ENCODE peak calls at places on chromosomes 12 and 14, in nine cellular contexts. I, Z, C, L, N, M, E, X and Y are unnamed samples. For H3K9me3 and H3K27me3, the result is how much of the 10 kb centered on the place peaks cover.

GRCh38 chr12:32545413-32545970 is 133.6 kb upstream of the DNM1L start:
- DNase-seq in N (no peak), L (no peak), E (no peak), C (no peak), I (no peak), Z (no peak), M (no peak), X (peak), Y (no peak)

GRCh38 chr12:2719405-2719804 is 75.4 kb upstream of the FKBP4 start:
- DNase-seq in L (no peak), N (no peak), M (no peak), X (no peak), I (no peak), C (no peak), E (no peak), Z (no peak), Y (no peak)

GRCh38 chr14:92586001-92586947 is 72.7 kb downstream of the RIN3 start:
- DNase-seq in X (peak), E (no peak), M (no peak), I (no peak), C (no peak), Z (no peak), L (no peak), N (no peak), Y (no peak)

GRCh38 chr12:62660763-62661162 is 194.1 kb downstream of the MON2 start:
- DNase-seq in Z (no peak), X (peak), M (no peak), N (no peak), L (no peak), I (no peak), C (no peak), E (no peak), Y (no peak)

GRCh38 chr12:1479645-1480044 is 114.7 kb downstream of the FBXL14 start:
- DNase-seq in Z (no peak), N (no peak), C (no peak), I (no peak), L (no peak), E (no peak), M (no peak), X (no peak), Y (no peak)

GRCh38 chr12:5376591-5377207 is 55.2 kb upstream of the NTF3 start:
- DNase-seq in I (peak), C (no peak), X (no peak), L (no peak), Z (peak), M (no peak), E (no peak), N (no peak), Y (no peak)

GRCh38 chr12:66947119-66947518 is 268.2 kb upstream of the GRIP1 start:
- DNase-seq in M (no peak), C (no peak), L (no peak), I (no peak), X (no peak), Z (no peak), N (no peak), E (no peak), Y (no peak)

GRCh38 chr14:67539116-67539515 is 6.0 kb downstream of the PLEKHH1 start:
- DNase-seq in I (no peak), C (no peak), M (no peak), E (no peak), N (no peak), Z (no peak), X (no peak), L (no peak), Y (no peak)

GRCh38 chr12:52947738-52948423 is 1.0 kb upstream of the KRT18 start:
- DNase-seq in C (no peak), N (no peak), I (no peak), L (no peak), E (no peak), M (no peak), X (no peak), Z (no peak), Y (no peak)

GRCh38 chr12:59069481-59069880 is 149.2 kb upstream of the LRIG3 start:
- DNase-seq in M (no peak), C (no peak), Z (no peak), N (no peak), I (no peak), E (no peak), L (no peak), X (peak), Y (no peak)

GRCh38 chr14:54493293-54493692 is 4.5 kb upstream of the GMFB start:
- DNase-seq in I (no peak), E (no peak), N (peak), Z (peak), L (no peak), X (no peak), M (no peak), C (no peak), Y (no peak)

GRCh38 chr12:128365032-128365431 is 98.1 kb downstream of the TMEM132C start:
- DNase-seq in N (no peak), I (no peak), Z (no peak), M (no peak), X (no peak), L (no peak), C (no peak), E (no peak), Y (no peak)

DNA sequence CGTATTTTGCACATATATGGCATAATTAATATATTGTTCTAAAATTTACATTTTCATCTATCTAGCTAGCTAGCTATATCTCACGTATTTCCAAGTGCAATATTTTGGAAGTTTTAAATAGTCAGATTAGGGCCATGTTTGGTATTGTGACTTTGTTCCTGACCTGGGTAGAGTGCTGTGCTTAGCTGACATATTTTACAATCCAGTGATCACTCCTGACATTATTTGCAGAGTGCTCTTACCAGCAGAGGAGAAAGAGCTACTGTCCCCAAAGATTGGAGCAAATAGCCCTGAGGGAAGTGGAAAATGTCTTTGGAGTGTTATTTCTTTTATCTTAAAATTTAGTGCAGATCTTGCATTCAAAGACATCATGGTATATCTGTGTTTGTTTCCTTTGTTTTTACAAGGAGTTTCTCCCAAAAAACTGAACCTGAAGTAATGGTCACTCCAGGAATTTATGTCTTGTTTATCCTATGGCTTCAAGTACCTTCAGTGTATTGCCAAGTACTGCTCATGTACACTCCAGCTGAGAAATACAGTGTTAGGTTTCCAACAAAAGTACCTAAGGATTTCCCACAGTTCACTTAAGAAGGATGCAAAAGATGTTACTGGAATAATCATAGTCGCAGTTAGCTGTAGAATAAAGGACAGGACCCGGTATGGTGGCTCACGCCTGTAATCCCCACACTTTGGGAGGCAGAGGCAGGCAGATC is 49.4 kb upstream of the PSMA6 start:
- DNase-seq in E (no peak), I (no peak), Z (no peak), X (no peak), N (no peak), L (no peak), C (no peak), M (no peak), Y (no peak)
- TF ChIP-seq POLR2A in E (no peak), I (no peak), Z (no peak), X (no peak), N (no peak), L (no peak), C (no peak), M (no peak), Y (no peak)

GRCh38 chr14:104344815-104345214 is 206.4 kb downstream of the KIF26A start:
- DNase-seq in E (no peak), I (no peak), N (no peak), L (peak), C (no peak), M (no peak), X (no peak), Z (no peak), Y (no peak)
- H3K9me3 ChIP-seq in E (under half), I (under half), N (under half), L (under half), C (under half), M (under half), X (under half), Z (under half), Y (under half)

GRCh38 chr12:57214398-57214781 is 2.2 kb upstream of the NXPH4 start:
- DNase-seq in L (no peak), I (no peak), N (peak), M (peak), E (no peak), C (no peak), X (peak), Z (peak), Y (no peak)

GRCh38 chr12:57215065-57215464 is 1.5 kb upstream of the NXPH4 start:
- DNase-seq in N (no peak), M (no peak), C (no peak), I (no peak), Z (no peak), E (no peak), L (no peak), X (no peak), Y (no peak)

GRCh38 chr12:57215668-57216013 is 953 bp upstream of the NXPH4 start:
- DNase-seq in L (no peak), Z (no peak), E (no peak), I (no peak), M (no peak), X (no peak), N (no peak), C (no peak), Y (no peak)

GRCh38 chr12:57216931-57217871 is 607 bp downstream of the NXPH4 start:
- DNase-seq in N (no peak), E (no peak), Z (no peak), C (no peak), I (no peak), M (no peak), X (no peak), L (no peak), Y (no peak)

GRCh38 chr12:57216014-57216891 is at the start of gene NXPH4:
- DNase-seq in Z (peak), C (no peak), N (peak), I (no peak), M (peak), L (no peak), X (no peak), E (no peak), Y (no peak)
- H3K27me3 ChIP-seq in Z (half or more), C (under half), N (under half), I (half or more), M (half or more), L (half or more), X (half or more), E (half or more), Y (under half)

GRCh38 chr12:49110191-49111155 is at the start of gene LMBR1L:
- DNase-seq in L (peak), C (peak), Z (peak), X (peak), N (peak), E (peak), M (peak), I (peak), Y (peak)
- TF ChIP-seq POLR2A in L (peak), C (peak), Z (peak), X (peak), N (peak), E (peak), M (peak), I (peak), Y (peak)

GRCh38 chr12:127245009-127245408 is 1022.0 kb upstream of the TMEM132C start:
- DNase-seq in M (no peak), I (no peak), E (no peak), C (no peak), Z (no peak), N (no peak), L (no peak), X (no peak), Y (no peak)
- H3K9me3 ChIP-seq in M (under half), I (under half), E (under half), C (under half), Z (under half), N (under half), L (under half), X (under half), Y (under half)

DNA sequence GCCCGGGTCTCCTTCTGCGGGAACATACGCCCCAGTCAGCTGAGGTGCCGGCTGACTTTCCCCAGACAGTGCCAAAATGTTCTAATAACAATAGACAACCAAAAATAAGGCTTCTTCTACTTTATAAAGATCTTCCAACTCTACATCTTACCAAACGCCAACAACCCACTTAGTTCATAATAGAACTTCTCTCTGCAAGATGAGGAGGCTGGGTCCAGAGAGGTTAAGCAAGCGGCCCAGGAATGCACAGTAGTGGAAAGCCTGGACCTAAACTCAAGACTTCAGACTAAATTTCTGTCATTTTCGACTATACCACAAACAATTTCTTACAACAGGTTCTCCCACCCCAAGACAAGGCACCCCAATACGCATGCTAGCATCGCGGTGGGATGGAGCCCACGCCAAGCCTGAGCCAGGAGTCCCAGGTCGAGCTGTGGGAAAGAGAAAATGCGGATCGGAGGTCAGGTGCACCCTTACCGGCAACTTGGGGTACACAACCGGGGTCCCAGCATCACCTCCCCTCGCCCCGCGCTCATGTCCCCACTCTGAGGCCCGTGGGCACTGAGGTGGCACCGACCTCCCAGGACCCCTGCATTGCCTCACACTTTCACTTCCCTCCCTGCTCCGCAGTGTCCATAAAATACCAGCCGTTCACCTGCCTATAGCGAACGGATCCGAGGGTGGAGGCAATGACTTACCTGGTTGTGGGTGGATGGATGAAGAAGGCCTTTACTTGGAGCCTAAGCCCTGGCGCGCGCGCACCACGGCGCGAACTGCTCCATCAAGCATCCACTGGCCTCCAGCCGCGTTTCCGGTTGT is 42.1 kb upstream of the TBX5 start:
- DNase-seq in X (no peak), I (no peak), M (no peak), L (no peak), Z (no peak), N (no peak), E (no peak), C (no peak), Y (no peak)
- H3K27me3 ChIP-seq in X (under half), I (half or more), M (under half), L (half or more), Z (half or more), N (under half), E (half or more), C (under half), Y (half or more)

GRCh38 chr12:120725151-120725658 is 421 bp upstream of the ACADS start:
- DNase-seq in E (no peak), Z (no peak), X (no peak), C (no peak), L (no peak), N (no peak), M (no peak), I (no peak), Y (no peak)

GRCh38 chr12:120726961-120727360 is 1.3 kb downstream of the ACADS start:
- DNase-seq in X (no peak), C (no peak), Z (no peak), M (no peak), I (no peak), E (no peak), L (no peak), N (no peak), Y (no peak)

GRCh38 chr12:120726510-120726793 is 826 bp downstream of the ACADS start:
- DNase-seq in E (no peak), I (no peak), Z (no peak), N (no peak), M (no peak), C (no peak), L (no peak), X (no peak), Y (no peak)

GRCh38 chr12:120724720-120725119 is 906 bp upstream of the ACADS start:
- DNase-seq in L (no peak), N (no peak), Z (no peak), C (no peak), M (no peak), I (no peak), X (no peak), E (no peak), Y (no peak)

GRCh38 chr12:120725659-120726509 is at the start of gene ACADS:
- DNase-seq in N (peak), L (peak), Z (peak), M (peak), I (peak), E (peak), C (peak), X (peak), Y (peak)
- TF ChIP-seq POLR2A in N (peak), L (no peak), Z (peak), M (peak), I (no peak), E (peak), C (no peak), X (peak), Y (no peak)

GRCh38 chr12:68246350-68246749 is 7.1 kb downstream of the IL22 start:
- DNase-seq in E (no peak), X (no peak), L (no peak), I (no peak), N (peak), C (no peak), Z (no peak), M (no peak), Y (no peak)
- H3K9me3 ChIP-seq in E (under half), X (under half), L (under half), I (under half), N (under half), C (under half), Z (under half), M (under half), Y (under half)

GRCh38 chr12:130161261-130162231 is 718 bp upstream of the FZD10 start:
- DNase-seq in Z (peak), C (peak), M (no peak), N (peak), I (no peak), L (no peak), E (no peak), X (no peak), Y (no peak)

GRCh38 chr12:130163461-130164215 is 1.4 kb downstream of the FZD10 start:
- DNase-seq in M (no peak), I (no peak), L (no peak), X (no peak), E (no peak), N (no peak), C (no peak), Z (no peak), Y (no peak)

GRCh38 chr12:130160711-130161231 is 1.5 kb upstream of the FZD10 start:
- DNase-seq in L (no peak), I (no peak), E (no peak), M (no peak), X (no peak), Z (no peak), N (no peak), C (no peak), Y (no peak)

GRCh38 chr12:130162771-130163460 is 652 bp downstream of the FZD10 start:
- DNase-seq in N (no peak), L (no peak), Z (no peak), C (no peak), M (no peak), E (no peak), X (no peak), I (no peak), Y (no peak)

DNA sequence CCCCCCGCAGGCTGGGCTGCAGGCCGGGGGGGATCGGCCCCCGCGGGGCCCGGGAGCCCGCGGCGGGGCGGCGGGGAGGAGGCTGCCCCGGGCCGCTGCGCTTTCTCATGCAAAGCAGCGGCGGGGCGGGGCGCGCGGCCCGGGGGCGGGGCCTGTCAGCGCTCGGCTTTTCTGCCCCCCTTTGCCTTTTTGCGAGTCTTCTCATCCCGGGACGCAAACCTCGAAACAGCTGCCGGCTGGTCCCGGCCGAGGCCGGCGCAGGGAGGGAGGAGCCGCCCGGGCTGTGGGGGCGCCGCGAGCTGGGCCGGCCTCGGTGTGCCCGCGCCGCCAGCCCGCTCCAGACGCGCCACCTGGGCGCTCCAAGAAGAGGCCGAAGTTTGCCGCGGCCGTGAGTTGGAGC is at the start of gene FZD10:
- DNase-seq in I (no peak), L (no peak), E (no peak), Z (peak), X (no peak), N (peak), C (peak), M (no peak), Y (no peak)
- H3K27me3 ChIP-seq in I (half or more), L (under half), E (under half), Z (half or more), X (under half), N (under half), C (under half), M (under half), Y (under half)